ENCODE peak calls at places on chromosomes 12 and 14, in five cellular contexts. Q, X, U, R and W are unnamed samples.

GRCh38 chr12:47021298-47021697 is 58.1 kb upstream of the PCED1B start:
- DNase-seq in R (no peak), U (peak), Q (no peak), X (peak), W (peak)

GRCh38 chr14:79552778-79553177 is 658.5 kb downstream of the DIO2 start:
- DNase-seq in R (no peak), X (peak), Q (no peak), U (no peak), W (no peak)

GRCh38 chr12:92403210-92404175 is 257.8 kb upstream of the BTG1 start:
- DNase-seq in Q (peak), R (no peak), X (no peak), U (no peak), W (no peak)

GRCh38 chr12:118034429-118035193 is 18.1 kb downstream of the RFC5 start:
- DNase-seq in R (no peak), U (peak), Q (peak), X (no peak), W (peak)

GRCh38 chr12:55673638-55674037 is 34.1 kb downstream of the ITGA7 start:
- DNase-seq in R (no peak), Q (no peak), X (no peak), U (no peak), W (no peak)

GRCh38 chr12:46260153-46260912 is 8.5 kb downstream of the SLC38A1 start:
- DNase-seq in U (no peak), Q (no peak), R (no peak), X (no peak), W (no peak)

GRCh38 chr12:6211421-6211869 is 11.2 kb downstream of the CD9 start:
- DNase-seq in R (no peak), U (peak), Q (no peak), X (no peak), W (no peak)

GRCh38 chr14:96194657-96195431 is 9.8 kb upstream of the BDKRB2 start:
- DNase-seq in Q (no peak), U (no peak), R (peak), X (no peak), W (no peak)

GRCh38 chr14:63642656-63643382 is 1.1 kb upstream of the WDR89 start:
- DNase-seq in Q (no peak), U (no peak), R (no peak), X (no peak), W (no peak)